ENCODE peak calls at places on chromosomes 5 and 9, in ten cellular contexts. One of them, this sample, is unnamed.

GRCh38 chr9:117782931-117783788 is 79.0 kb downstream of the TLR4 start:
- DNase-seq in Peyer's patch: peak
- DNase-seq in uterus: peak
- DNase-seq in PC-9: peak
- DNase-seq in mucosa of descending colon: peak
- DNase-seq in fibroblast of pulmonary artery: peak
- DNase-seq in AG04449: no peak
- DNase-seq in tibial nerve: peak
- DNase-seq in left lung: peak
- DNase-seq in small intestine: peak
- DNase-seq in this sample: peak

GRCh38 chr5:134590992-134591659 is 41.5 kb downstream of the SAR1B start:
- DNase-seq in uterus: no peak
- DNase-seq in PC-9: peak
- DNase-seq in small intestine: peak
- DNase-seq in Peyer's patch: no peak
- DNase-seq in tibial nerve: no peak
- DNase-seq in AG04449: no peak
- DNase-seq in mucosa of descending colon: peak
- DNase-seq in fibroblast of pulmonary artery: no peak
- DNase-seq in left lung: no peak
- DNase-seq in this sample: no peak

GRCh38 chr5:171750316-171750788 is 35.3 kb upstream of the SMIM23 start:
- DNase-seq in fibroblast of pulmonary artery: peak
- DNase-seq in AG04449: no peak
- DNase-seq in uterus: peak
- DNase-seq in Peyer's patch: no peak
- DNase-seq in tibial nerve: peak
- DNase-seq in small intestine: peak
- DNase-seq in left lung: no peak
- DNase-seq in mucosa of descending colon: peak
- DNase-seq in PC-9: peak
- DNase-seq in this sample: no peak

GRCh38 chr5:16992444-16992843 is 56.4 kb upstream of the MYO10 start:
- DNase-seq in uterus: no peak
- DNase-seq in left lung: no peak
- DNase-seq in small intestine: no peak
- DNase-seq in PC-9: no peak
- DNase-seq in fibroblast of pulmonary artery: no peak
- DNase-seq in tibial nerve: no peak
- DNase-seq in Peyer's patch: no peak
- DNase-seq in mucosa of descending colon: no peak
- DNase-seq in AG04449: no peak
- DNase-seq in this sample: no peak

GRCh38 chr5:10885026-10885425 is 124.0 kb upstream of the DAP start:
- DNase-seq in tibial nerve: no peak
- DNase-seq in mucosa of descending colon: no peak
- DNase-seq in Peyer's patch: no peak
- DNase-seq in PC-9: no peak
- DNase-seq in small intestine: no peak
- DNase-seq in uterus: no peak
- DNase-seq in left lung: no peak
- DNase-seq in fibroblast of pulmonary artery: no peak
- DNase-seq in AG04449: no peak
- DNase-seq in this sample: no peak

GRCh38 chr5:75034137-75034739 is 18.1 kb downstream of the GCNT4 start:
- DNase-seq in uterus: no peak
- DNase-seq in Peyer's patch: no peak
- DNase-seq in AG04449: no peak
- DNase-seq in tibial nerve: no peak
- DNase-seq in fibroblast of pulmonary artery: no peak
- DNase-seq in mucosa of descending colon: peak
- DNase-seq in left lung: peak
- DNase-seq in PC-9: peak
- DNase-seq in small intestine: no peak
- DNase-seq in this sample: no peak

GRCh38 chr9:126471084-126471611 is 142.6 kb upstream of the LMX1B start:
- DNase-seq in small intestine: peak
- DNase-seq in AG04449: peak
- DNase-seq in mucosa of descending colon: peak
- DNase-seq in Peyer's patch: peak
- DNase-seq in PC-9: no peak
- DNase-seq in tibial nerve: peak
- DNase-seq in uterus: no peak
- DNase-seq in left lung: peak
- DNase-seq in fibroblast of pulmonary artery: peak
- DNase-seq in this sample: peak

GRCh38 chr5:9467199-9468069 is 78.4 kb downstream of the SEMA5A start:
- DNase-seq in AG04449: no peak
- DNase-seq in mucosa of descending colon: no peak
- DNase-seq in small intestine: peak
- DNase-seq in PC-9: no peak
- DNase-seq in tibial nerve: no peak
- DNase-seq in fibroblast of pulmonary artery: no peak
- DNase-seq in uterus: no peak
- DNase-seq in Peyer's patch: no peak
- DNase-seq in left lung: no peak
- DNase-seq in this sample: no peak

GRCh38 chr5:123538670-123539459 is 26.9 kb downstream of the CSNK1G3 start:
- DNase-seq in Peyer's patch: no peak
- DNase-seq in AG04449: no peak
- DNase-seq in mucosa of descending colon: no peak
- DNase-seq in fibroblast of pulmonary artery: peak
- DNase-seq in tibial nerve: no peak
- DNase-seq in small intestine: no peak
- DNase-seq in PC-9: no peak
- DNase-seq in uterus: no peak
- DNase-seq in left lung: no peak
- DNase-seq in this sample: no peak

GRCh38 chr9:136342191-136343120 is 15.1 kb downstream of the GPSM1 start:
- DNase-seq in mucosa of descending colon: peak
- DNase-seq in PC-9: peak
- DNase-seq in Peyer's patch: peak
- DNase-seq in small intestine: peak
- DNase-seq in tibial nerve: peak
- DNase-seq in fibroblast of pulmonary artery: peak
- DNase-seq in uterus: peak
- DNase-seq in left lung: peak
- DNase-seq in AG04449: no peak
- DNase-seq in this sample: no peak

GRCh38 chr5:16550316-16550952 is 66.4 kb downstream of the RETREG1 start:
- DNase-seq in PC-9: peak
- DNase-seq in small intestine: peak
- DNase-seq in Peyer's patch: no peak
- DNase-seq in left lung: no peak
- DNase-seq in AG04449: no peak
- DNase-seq in fibroblast of pulmonary artery: peak
- DNase-seq in tibial nerve: no peak
- DNase-seq in uterus: no peak
- DNase-seq in mucosa of descending colon: peak
- DNase-seq in this sample: no peak

GRCh38 chr5:172427202-172427601 is 27.1 kb downstream of the SH3PXD2B start:
- DNase-seq in mucosa of descending colon: no peak
- DNase-seq in tibial nerve: no peak
- DNase-seq in small intestine: no peak
- DNase-seq in fibroblast of pulmonary artery: no peak
- DNase-seq in uterus: no peak
- DNase-seq in AG04449: no peak
- DNase-seq in left lung: no peak
- DNase-seq in Peyer's patch: no peak
- DNase-seq in PC-9: no peak
- DNase-seq in this sample: no peak

GRCh38 chr5:105968961-105969360 is 1701.8 kb downstream of the EFNA5 start:
- DNase-seq in Peyer's patch: no peak
- DNase-seq in small intestine: no peak
- DNase-seq in left lung: no peak
- DNase-seq in uterus: no peak
- DNase-seq in fibroblast of pulmonary artery: peak
- DNase-seq in tibial nerve: no peak
- DNase-seq in PC-9: no peak
- DNase-seq in AG04449: no peak
- DNase-seq in mucosa of descending colon: no peak
- DNase-seq in this sample: no peak

DNA sequence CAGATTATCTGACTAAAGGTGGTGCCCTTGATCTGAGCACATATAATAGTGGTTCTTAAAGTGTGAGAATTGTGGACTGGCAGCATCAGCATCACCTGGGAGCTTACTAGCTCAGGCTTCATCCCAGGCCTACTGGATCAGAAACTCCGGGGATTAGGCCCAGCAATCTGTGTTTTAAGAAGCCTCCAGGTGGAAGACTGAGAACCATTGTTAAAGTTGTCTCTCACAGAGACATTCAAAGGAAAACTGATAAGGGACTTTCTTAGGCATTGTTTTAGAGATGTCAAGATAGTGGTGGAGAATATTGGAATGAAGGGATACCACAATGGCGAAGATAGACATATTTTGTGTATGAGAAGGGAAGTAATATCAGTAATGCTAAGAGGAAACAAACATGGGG is 59.5 kb downstream of the STX17 start:
- DNase-seq in left lung: no peak
- DNase-seq in PC-9: no peak
- DNase-seq in small intestine: no peak
- DNase-seq in fibroblast of pulmonary artery: no peak
- DNase-seq in Peyer's patch: no peak
- DNase-seq in uterus: no peak
- DNase-seq in mucosa of descending colon: no peak
- DNase-seq in tibial nerve: no peak
- DNase-seq in AG04449: no peak
- DNase-seq in this sample: no peak
- H3K4me3 ChIP-seq in left lung: no peak
- H3K4me3 ChIP-seq in PC-9: no peak
- H3K4me3 ChIP-seq in small intestine: no peak
- H3K4me3 ChIP-seq in fibroblast of pulmonary artery: no peak
- H3K4me3 ChIP-seq in Peyer's patch: no peak
- H3K4me3 ChIP-seq in uterus: no peak
- H3K4me3 ChIP-seq in mucosa of descending colon: no peak
- H3K4me3 ChIP-seq in tibial nerve: no peak
- H3K4me3 ChIP-seq in AG04449: no peak
- H3K4me3 ChIP-seq in this sample: no peak

GRCh38 chr9:127634021-127634420 is 21.9 kb downstream of the STXBP1 start:
- DNase-seq in Peyer's patch: no peak
- DNase-seq in uterus: peak
- DNase-seq in mucosa of descending colon: peak
- DNase-seq in fibroblast of pulmonary artery: peak
- DNase-seq in PC-9: no peak
- DNase-seq in left lung: no peak
- DNase-seq in small intestine: peak
- DNase-seq in tibial nerve: no peak
- DNase-seq in AG04449: no peak
- DNase-seq in this sample: no peak

GRCh38 chr9:127634698-127635097 is 22.6 kb downstream of the STXBP1 start:
- DNase-seq in tibial nerve: no peak
- DNase-seq in left lung: no peak
- DNase-seq in PC-9: no peak
- DNase-seq in mucosa of descending colon: no peak
- DNase-seq in Peyer's patch: no peak
- DNase-seq in AG04449: no peak
- DNase-seq in small intestine: no peak
- DNase-seq in fibroblast of pulmonary artery: no peak
- DNase-seq in uterus: no peak
- DNase-seq in this sample: no peak

GRCh38 chr9:127640908-127641545 is 28.9 kb downstream of the STXBP1 start:
- DNase-seq in small intestine: no peak
- DNase-seq in uterus: no peak
- DNase-seq in mucosa of descending colon: no peak
- DNase-seq in AG04449: no peak
- DNase-seq in left lung: no peak
- DNase-seq in fibroblast of pulmonary artery: no peak
- DNase-seq in tibial nerve: no peak
- DNase-seq in Peyer's patch: no peak
- DNase-seq in PC-9: no peak
- DNase-seq in this sample: no peak

GRCh38 chr9:127635198-127635735 is 23.2 kb downstream of the STXBP1 start:
- DNase-seq in small intestine: no peak
- DNase-seq in uterus: no peak
- DNase-seq in PC-9: no peak
- DNase-seq in Peyer's patch: no peak
- DNase-seq in fibroblast of pulmonary artery: no peak
- DNase-seq in tibial nerve: no peak
- DNase-seq in left lung: no peak
- DNase-seq in mucosa of descending colon: no peak
- DNase-seq in AG04449: no peak
- DNase-seq in this sample: no peak

DNA sequence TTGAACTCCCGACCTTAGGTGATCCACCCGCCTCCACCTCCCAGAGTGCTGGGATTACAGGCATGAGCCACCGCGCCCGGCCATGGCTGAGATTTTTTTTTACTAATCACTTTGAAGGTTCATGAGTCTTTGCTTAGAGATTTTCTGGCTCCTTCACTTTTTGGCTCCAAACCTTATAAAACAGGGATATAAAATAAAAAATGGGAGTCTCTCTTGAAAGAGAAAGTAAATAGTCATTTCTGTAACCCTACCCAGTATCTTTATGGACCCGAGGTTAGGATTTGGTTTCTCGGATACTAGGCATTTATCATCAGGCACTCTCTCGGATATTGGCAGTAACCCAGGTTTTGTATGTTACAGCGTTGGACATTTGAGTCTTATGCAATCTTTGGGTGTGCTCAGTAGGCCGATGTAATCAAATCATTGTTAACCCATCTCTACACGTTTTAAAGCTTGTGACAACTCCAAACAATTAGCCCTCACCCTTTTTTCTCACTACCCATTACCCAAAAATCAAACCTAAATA is 25.3 kb downstream of the STXBP1 start:
- DNase-seq in left lung: no peak
- DNase-seq in Peyer's patch: no peak
- DNase-seq in mucosa of descending colon: peak
- DNase-seq in uterus: peak
- DNase-seq in fibroblast of pulmonary artery: peak
- DNase-seq in AG04449: peak
- DNase-seq in tibial nerve: peak
- DNase-seq in small intestine: peak
- DNase-seq in PC-9: no peak
- DNase-seq in this sample: no peak
- H3K4me3 ChIP-seq in left lung: no peak
- H3K4me3 ChIP-seq in Peyer's patch: no peak
- H3K4me3 ChIP-seq in mucosa of descending colon: no peak
- H3K4me3 ChIP-seq in uterus: no peak
- H3K4me3 ChIP-seq in fibroblast of pulmonary artery: peak
- H3K4me3 ChIP-seq in AG04449: no peak
- H3K4me3 ChIP-seq in tibial nerve: no peak
- H3K4me3 ChIP-seq in small intestine: no peak
- H3K4me3 ChIP-seq in PC-9: no peak
- H3K4me3 ChIP-seq in this sample: no peak

GRCh38 chr9:14813336-14814020 is 90.9 kb upstream of the CER1 start:
- DNase-seq in uterus: no peak
- DNase-seq in Peyer's patch: no peak
- DNase-seq in tibial nerve: no peak
- DNase-seq in fibroblast of pulmonary artery: no peak
- DNase-seq in PC-9: no peak
- DNase-seq in left lung: no peak
- DNase-seq in small intestine: no peak
- DNase-seq in mucosa of descending colon: no peak
- DNase-seq in AG04449: peak
- DNase-seq in this sample: no peak
- H3K4me3 ChIP-seq in uterus: no peak
- H3K4me3 ChIP-seq in Peyer's patch: no peak
- H3K4me3 ChIP-seq in tibial nerve: no peak
- H3K4me3 ChIP-seq in fibroblast of pulmonary artery: no peak
- H3K4me3 ChIP-seq in PC-9: no peak
- H3K4me3 ChIP-seq in left lung: no peak
- H3K4me3 ChIP-seq in small intestine: no peak
- H3K4me3 ChIP-seq in mucosa of descending colon: no peak
- H3K4me3 ChIP-seq in AG04449: peak
- H3K4me3 ChIP-seq in this sample: no peak

GRCh38 chr5:167895899-167896659 is 395.4 kb upstream of the WWC1 start:
- DNase-seq in left lung: no peak
- DNase-seq in small intestine: no peak
- DNase-seq in mucosa of descending colon: no peak
- DNase-seq in tibial nerve: no peak
- DNase-seq in PC-9: no peak
- DNase-seq in AG04449: peak
- DNase-seq in uterus: no peak
- DNase-seq in Peyer's patch: no peak
- DNase-seq in fibroblast of pulmonary artery: no peak
- DNase-seq in this sample: no peak
- H3K4me3 ChIP-seq in left lung: no peak
- H3K4me3 ChIP-seq in small intestine: no peak
- H3K4me3 ChIP-seq in mucosa of descending colon: no peak
- H3K4me3 ChIP-seq in tibial nerve: no peak
- H3K4me3 ChIP-seq in PC-9: no peak
- H3K4me3 ChIP-seq in AG04449: no peak
- H3K4me3 ChIP-seq in uterus: no peak
- H3K4me3 ChIP-seq in Peyer's patch: no peak
- H3K4me3 ChIP-seq in fibroblast of pulmonary artery: no peak
- H3K4me3 ChIP-seq in this sample: no peak